ENCODE peak calls at places on chromosome 9, in six cellular contexts. X is keratinocyte, J is uterus, F is A673, Z is gastrocnemius medialis, I is body of pancreas. B is an unnamed sample.

GRCh38 chr9:4792054-4792571 is 631 bp upstream of the RCL1 start:
- DNase-seq in J (no peak), F (no peak), Z (no peak), X (no peak), I (no peak), B (no peak)

GRCh38 chr9:2209400-2209799 is 194.3 kb downstream of the SMARCA2 start:
- DNase-seq in Z (no peak), X (no peak), F (no peak), I (no peak), J (no peak), B (no peak)

GRCh38 chr9:33946779-33947535 is 101.7 kb downstream of the UBAP2 start:
- DNase-seq in I (no peak), Z (no peak), F (no peak), X (peak; percentile 62), J (no peak), B (no peak)

GRCh38 chr9:132609829-132610228 is 27.4 kb downstream of the BARHL1 start:
- DNase-seq in J (no peak), X (no peak), Z (no peak), I (no peak), F (no peak), B (no peak)

GRCh38 chr9:72363226-72363625 is 1.8 kb downstream of the ZFAND5 start:
- DNase-seq in Z (no peak), I (no peak), F (no peak), J (no peak), X (no peak), B (no peak)

GRCh38 chr9:35726876-35727438 is 5.0 kb downstream of the TLN1 start:
- DNase-seq in F (no peak), X (no peak), I (no peak), Z (no peak), J (no peak), B (no peak)

GRCh38 chr9:122265265-122265900 is 701 bp downstream of the MRRF start:
- DNase-seq in F (peak; percentile 21), X (no peak), J (no peak), I (no peak), Z (no peak), B (no peak)

GRCh38 chr9:133125706-133126696 is 5.0 kb upstream of the RALGDS start:
- DNase-seq in F (no peak), J (peak; percentile 62), Z (peak; percentile 41), X (no peak), I (peak; percentile 52), B (peak; percentile 64)

GRCh38 chr9:131657890-131658752 is 81.8 kb downstream of the RAPGEF1 start:
- DNase-seq in J (no peak), Z (no peak), I (no peak), X (no peak), F (no peak), B (no peak)

GRCh38 chr9:123465304-123465703 is 109.3 kb downstream of the CRB2 start:
- DNase-seq in Z (no peak), J (no peak), F (no peak), I (no peak), X (no peak), B (no peak)

GRCh38 chr9:110126986-110127864 is 80.7 kb downstream of the C9orf152 start:
- DNase-seq in F (no peak), J (peak; percentile 81), Z (peak; percentile 34), X (no peak), I (no peak), B (peak; percentile 78)

GRCh38 chr9:133485531-133486260 is 6.8 kb upstream of the SLC2A6 start:
- DNase-seq in F (no peak), Z (no peak), X (no peak), I (no peak), J (no peak), B (peak; percentile 32)

GRCh38 chr9:117779760-117780159 is 75.6 kb downstream of the TLR4 start:
- DNase-seq in X (no peak), F (peak; percentile 22), I (no peak), J (no peak), Z (no peak), B (no peak)

GRCh38 chr9:101326501-101326900 is 58.3 kb downstream of the BAAT start:
- DNase-seq in I (no peak), X (no peak), J (no peak), F (no peak), Z (no peak), B (no peak)

GRCh38 chr9:124311283-124311682 is 53.5 kb downstream of the NEK6 start:
- DNase-seq in J (no peak), X (no peak), I (no peak), Z (no peak), F (no peak), B (no peak)

GRCh38 chr9:15606667-15607472 is 54.0 kb downstream of the CCDC171 start:
- DNase-seq in F (peak; percentile 39), Z (no peak), X (no peak), I (no peak), J (no peak), B (no peak)

GRCh38 chr9:74330487-74331214 is 166.5 kb upstream of the RORB start:
- DNase-seq in Z (no peak), J (no peak), F (no peak), X (no peak), I (no peak), B (no peak)

GRCh38 chr9:129146441-129146933 is 31.6 kb downstream of the IER5L start:
- DNase-seq in J (peak; percentile 76), X (no peak), F (no peak), I (no peak), Z (no peak), B (peak; percentile 70)

GRCh38 chr9:121714075-121714705 is 62.8 kb downstream of the DAB2IP start:
- DNase-seq in X (no peak), J (no peak), F (no peak), I (no peak), Z (no peak), B (no peak)

GRCh38 chr9:112072721-112073553 is 102.2 kb downstream of the SUSD1 start:
- DNase-seq in X (no peak), I (no peak), F (no peak), Z (no peak), J (no peak), B (no peak)

GRCh38 chr9:14223081-14223480 is 90.9 kb downstream of the NFIB start:
- DNase-seq in X (no peak), J (no peak), I (no peak), Z (no peak), F (no peak), B (no peak)

GRCh38 chr9:29945012-29945411 is 2371.7 kb upstream of the C9orf72 start:
- DNase-seq in J (no peak), I (no peak), Z (no peak), F (no peak), X (no peak), B (no peak)

GRCh38 chr9:136765041-136765440 is 723 bp upstream of the LCN15 start:
- DNase-seq in X (no peak), J (no peak), F (no peak), Z (peak; percentile 34), I (no peak), B (no peak)

GRCh38 chr9:131669234-131670172 is 70.4 kb downstream of the RAPGEF1 start:
- DNase-seq in F (no peak), X (no peak), Z (no peak), J (no peak), I (no peak), B (no peak)

GRCh38 chr9:72592501-72593403 is 71.3 kb downstream of the TMC1 start:
- DNase-seq in J (no peak), Z (peak; percentile 23), F (peak; percentile 67), X (peak; percentile 25), I (peak; percentile 44), B (no peak)

GRCh38 chr9:106717686-106718085 is 145.3 kb upstream of the ZNF462 start:
- DNase-seq in X (peak; percentile 13), I (peak; percentile 14), Z (no peak), J (no peak), F (no peak), B (no peak)

GRCh38 chr9:106799146-106799545 is 63.8 kb upstream of the ZNF462 start:
- DNase-seq in X (no peak), I (no peak), F (peak; percentile 6), Z (no peak), J (no peak), B (no peak)

GRCh38 chr9:83639266-83639665 is 16.3 kb downstream of the IDNK start:
- DNase-seq in J (no peak), X (no peak), F (no peak), I (no peak), Z (no peak), B (no peak)

GRCh38 chr9:120922404-120923173 is 4.0 kb downstream of the TRAF1 start:
- DNase-seq in I (no peak), Z (no peak), J (no peak), F (no peak), X (no peak), B (peak; percentile 3)

GRCh38 chr9:72826954-72827953 is 125.6 kb downstream of the ALDH1A1 start:
- DNase-seq in I (no peak), X (no peak), Z (no peak), F (no peak), J (no peak), B (no peak)

GRCh38 chr9:6911901-6912650 is 154.3 kb downstream of the KDM4C start:
- DNase-seq in Z (no peak), F (no peak), J (no peak), X (no peak), I (no peak), B (no peak)

DNA sequence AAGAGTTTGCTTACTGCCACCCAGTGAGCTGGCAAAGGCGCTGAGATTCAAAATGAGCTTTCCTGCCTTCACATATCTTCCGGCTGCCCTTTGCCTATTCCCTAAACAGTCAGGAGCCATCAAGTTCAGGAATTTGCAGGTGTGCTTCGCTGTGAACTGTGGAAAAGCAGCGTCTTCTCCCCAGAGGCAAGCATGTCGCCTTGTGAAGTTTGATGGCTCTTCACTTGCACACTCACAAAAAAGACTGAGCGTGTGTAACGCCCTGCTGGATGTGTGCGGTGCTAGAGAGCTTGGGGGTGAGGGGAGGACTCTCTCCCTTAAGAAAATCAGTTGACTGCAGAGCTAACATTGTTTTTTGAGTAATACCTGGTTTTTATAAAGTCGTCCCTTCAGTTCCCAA is 288.7 kb downstream of the DOCK8 start:
- DNase-seq in J (no peak), F (no peak), I (no peak), X (no peak), Z (no peak), B (no peak)
- H3K4me3 ChIP-seq in J (no peak overlapping the region), F (no peak overlapping the region), I (no peak overlapping the region), X (no peak overlapping the region), Z (peak overlapping the region; percentile 70), B (peak overlapping the region; percentile 49)

GRCh38 chr9:94862242-94862610 is 135.7 kb downstream of the AOPEP start:
- DNase-seq in X (no peak), F (no peak), Z (no peak), J (no peak), I (no peak), B (no peak)
- H3K4me1 ChIP-seq in X (peaks cover 7% of the 10 kb centered on the region), F (peaks cover 35% of the 10 kb centered on the region), Z (peaks cover 45% of the 10 kb centered on the region), J (peaks cover 14% of the 10 kb centered on the region), I (peaks cover 22% of the 10 kb centered on the region), B (peaks cover 5% of the 10 kb centered on the region)

GRCh38 chr9:134811079-134811672 is 69.4 kb upstream of the FCN2 start:
- DNase-seq in Z (no peak), X (no peak), F (no peak), J (no peak), I (no peak), B (no peak)
- TF ChIP-seq CTCF in Z (no peak), X (no peak), F (no peak), J (no peak), I (no peak), B (no peak)

GRCh38 chr9:108185613-108186012 is 670.2 kb downstream of the ACTL7B start:
- DNase-seq in Z (no peak), J (no peak), F (no peak), X (no peak), I (no peak), B (no peak)
- H3K4me3 ChIP-seq in Z (no peak overlapping the region), J (no peak overlapping the region), F (no peak overlapping the region), X (no peak overlapping the region), I (no peak overlapping the region), B (no peak overlapping the region)

B was measured in ovary.